ENCODE peak calls at places on chromosomes 2 and 18, in six cellular contexts. N, O, K, I, L and U are unnamed samples.
A peak's percentile ranks its signal among the peaks of the same experiment; 100 is the strongest.

GRCh38 chr18:35407871-35408481 is 30.8 kb upstream of the ZNF396 start:
- DNase-seq in N (peak; percentile 56), O (peak; percentile 82), K (no peak), I (no peak), L (peak; percentile 39), U (peak; percentile 69)

GRCh38 chr2:120963997-120964396 is 228.3 kb downstream of the GLI2 start:
- DNase-seq in N (no peak), O (no peak), K (no peak), I (no peak), L (no peak), U (peak; percentile 60)

GRCh38 chr2:70094978-70095832 is 7.9 kb downstream of the PCBP1 start:
- DNase-seq in N (no peak), O (no peak), K (no peak), I (no peak), L (no peak), U (peak; percentile 67)

GRCh38 chr2:195646424-195646823 is 10.6 kb upstream of the SLC39A10 start:
- DNase-seq in N (no peak), O (peak; percentile 52), K (peak; percentile 49), I (peak; percentile 67), L (no peak), U (no peak)

GRCh38 chr2:207819839-207820784 is 50.4 kb upstream of the FZD5 start:
- DNase-seq in N (no peak), O (no peak), K (no peak), I (no peak), L (no peak), U (no peak)

GRCh38 chr2:12059616-12060441 is 313.4 kb downstream of the LPIN1 start:
- DNase-seq in N (no peak), O (no peak), K (no peak), I (no peak), L (no peak), U (peak; percentile 57)

GRCh38 chr18:37452015-37452414 is 113.6 kb downstream of the CELF4 start:
- DNase-seq in N (no peak), O (no peak), K (no peak), I (no peak), L (no peak), U (no peak)

GRCh38 chr18:24157855-24158254 is 19.0 kb downstream of the CABYR start:
- DNase-seq in N (no peak), O (no peak), K (no peak), I (no peak), L (no peak), U (no peak)

GRCh38 chr18:26549103-26549485 is 741 bp upstream of the KCTD1 start:
- DNase-seq in N (peak; percentile 48), O (peak; percentile 73), K (no peak), I (peak; percentile 74), L (peak; percentile 33), U (peak; percentile 31)

GRCh38 chr2:147696426-147696825 is 148.4 kb upstream of the ACVR2A start:
- DNase-seq in N (no peak), O (no peak), K (no peak), I (no peak), L (no peak), U (no peak)

GRCh38 chr18:50559750-50560680 is at the start of gene MAPK4:
- DNase-seq in N (peak; percentile 48), O (no peak), K (peak; percentile 42), I (peak; percentile 64), L (peak; percentile 9), U (no peak)

GRCh38 chr2:170660406-170660805 is 54.7 kb upstream of the SP5 start:
- DNase-seq in N (no peak), O (no peak), K (no peak), I (no peak), L (no peak), U (peak; percentile 1)

GRCh38 chr2:149018971-149019370 is 19.5 kb upstream of the LYPD6B start:
- DNase-seq in N (no peak), O (no peak), K (no peak), I (no peak), L (no peak), U (no peak)

GRCh38 chr2:240459401-240460242 is 24.2 kb downstream of the GPC1 start:
- DNase-seq in N (no peak), O (no peak), K (no peak), I (no peak), L (no peak), U (no peak)

GRCh38 chr18:14971461-14972185 is 223.7 kb downstream of the ANKRD30B start:
- DNase-seq in N (no peak), O (no peak), K (no peak), I (no peak), L (no peak), U (no peak)

GRCh38 chr2:23497063-23497462 is 112.1 kb downstream of the KLHL29 start:
- DNase-seq in N (no peak), O (no peak), K (no peak), I (no peak), L (no peak), U (peak; percentile 30)

GRCh38 chr2:128448331-128449225 is 129.9 kb upstream of the HS6ST1 start:
- DNase-seq in N (no peak), O (no peak), K (peak; percentile 13), I (peak; percentile 43), L (no peak), U (no peak)

GRCh38 chr18:61829108-61829507 is 63.7 kb downstream of the RNF152 start:
- DNase-seq in N (no peak), O (no peak), K (no peak), I (no peak), L (no peak), U (no peak)

GRCh38 chr2:199757466-199757865 is 93.5 kb downstream of the FTCDNL1 start:
- DNase-seq in N (no peak), O (no peak), K (no peak), I (no peak), L (no peak), U (no peak)

GRCh38 chr2:238847841-238848565 is at the start of gene TWIST2:
- DNase-seq in N (peak; percentile 36), O (peak; percentile 76), K (peak; percentile 81), I (peak; percentile 74), L (no peak), U (peak; percentile 91)

GRCh38 chr2:238850096-238850495 is 2.2 kb downstream of the TWIST2 start:
- DNase-seq in N (no peak), O (no peak), K (no peak), I (no peak), L (no peak), U (peak; percentile 50)

GRCh38 chr2:238847432-238847801 is 468 bp upstream of the TWIST2 start:
- DNase-seq in N (no peak), O (peak; percentile 35), K (no peak), I (peak; percentile 77), L (no peak), U (no peak)

GRCh38 chr2:238848566-238848940 is 668 bp downstream of the TWIST2 start:
- DNase-seq in N (no peak), O (no peak), K (no peak), I (no peak), L (no peak), U (no peak)

GRCh38 chr2:238848941-238849853 is 1.3 kb downstream of the TWIST2 start:
- DNase-seq in N (no peak), O (peak; percentile 29), K (peak; percentile 49), I (peak; percentile 69), L (no peak), U (no peak)
- H3K23ac ChIP-seq in N (no peak overlapping the region), O (no peak overlapping the region), K (no peak overlapping the region), I (no peak overlapping the region), L (no peak overlapping the region), U (peak overlapping the region; percentile 82)

DNA sequence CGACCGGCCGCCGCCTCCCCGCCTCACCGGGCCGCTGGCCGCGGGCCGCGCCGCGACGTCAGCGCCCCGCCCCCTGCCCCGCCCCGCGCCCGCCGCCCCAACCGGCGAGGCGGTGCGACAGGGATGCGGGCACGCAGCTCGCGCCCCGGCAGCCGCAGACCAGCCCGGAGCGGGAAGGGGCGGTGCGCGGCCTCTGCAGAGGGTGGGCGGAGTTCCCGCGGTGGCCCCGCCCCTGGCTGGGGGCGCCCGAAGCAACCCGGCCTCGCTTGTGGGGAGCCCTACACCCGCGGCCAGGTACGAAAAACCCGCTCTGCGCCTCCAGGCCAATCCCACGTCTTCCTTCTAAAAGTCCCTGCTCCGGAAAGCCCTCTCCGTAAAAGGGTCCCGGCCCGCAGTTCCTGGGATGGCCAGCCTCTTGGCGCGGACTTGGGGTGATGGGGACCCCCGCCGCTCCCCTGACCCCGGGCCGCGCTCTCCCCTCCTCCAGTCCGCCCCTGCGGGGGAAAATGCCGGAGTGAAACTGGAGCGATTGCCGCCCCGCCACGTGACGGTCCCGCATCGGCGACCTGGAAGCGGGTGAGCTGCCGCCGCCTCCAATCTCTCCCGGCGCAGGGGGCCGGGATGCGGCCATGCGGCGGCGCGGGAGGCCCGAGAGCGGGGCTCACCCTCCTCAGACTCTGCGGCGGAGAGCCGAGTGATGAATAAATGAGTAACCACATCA is at the start of gene RAB11FIP5:
- DNase-seq in N (peak; percentile 80), O (peak; percentile 71), K (peak; percentile 87), I (peak; percentile 91), L (peak; percentile 88), U (peak; percentile 88)
- H3K23ac ChIP-seq in N (peak within 1 kb of the TSS; percentile 89), O (no peak within 1 kb of the TSS), K (no peak within 1 kb of the TSS), I (no peak within 1 kb of the TSS), L (no peak within 1 kb of the TSS), U (peak within 1 kb of the TSS; percentile 84)

DNA sequence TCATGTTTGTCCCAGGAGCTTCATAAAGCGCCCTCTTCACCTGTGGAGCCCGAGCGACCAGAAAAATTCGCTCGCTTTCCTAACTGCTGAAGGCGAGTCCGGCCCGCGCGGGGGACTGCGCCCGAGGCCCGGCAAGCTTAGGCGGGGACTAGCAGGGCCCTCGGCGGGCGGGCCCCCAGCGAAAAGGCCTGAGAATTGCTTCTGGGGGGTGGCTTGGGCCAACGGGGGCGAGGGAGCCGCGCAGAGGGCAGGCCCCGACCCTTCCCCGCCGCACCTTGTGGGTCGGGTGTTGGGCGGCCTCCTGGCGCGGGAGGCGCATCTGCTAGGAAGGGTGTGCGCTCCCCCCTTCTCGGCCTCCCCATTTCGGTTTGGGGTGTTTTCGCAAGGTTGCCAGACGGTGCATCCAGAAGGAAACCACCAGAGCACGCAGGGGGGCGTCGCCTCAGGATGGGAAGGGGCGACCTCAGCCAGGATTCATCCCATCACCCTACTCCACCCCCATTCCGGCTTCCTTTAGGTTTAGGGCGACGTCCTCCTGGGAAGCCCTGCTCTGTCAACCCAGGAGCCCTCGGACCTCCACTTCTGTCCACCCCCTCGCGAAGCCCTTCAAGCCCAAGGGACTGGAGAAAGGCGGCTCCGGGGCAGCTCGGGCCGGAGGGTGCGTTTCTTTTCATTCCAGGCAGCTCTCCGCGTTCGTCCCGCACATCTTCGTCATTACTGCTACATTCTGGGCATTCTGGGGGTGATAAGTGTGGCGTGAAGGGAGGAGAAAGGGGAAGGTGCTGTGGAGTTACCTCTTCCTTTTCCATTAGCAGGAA is 9.1 kb downstream of the SP9 start:
- DNase-seq in N (peak; percentile 31), O (peak; percentile 48), K (no peak), I (peak; percentile 72), L (no peak), U (no peak)
- H3K23ac ChIP-seq in N (peak overlapping the region; percentile 80), O (no peak overlapping the region), K (no peak overlapping the region), I (no peak overlapping the region), L (no peak overlapping the region), U (no peak overlapping the region)

GRCh38 chr2:106054336-106054735 is 139.8 kb downstream of the UXS1 start:
- DNase-seq in N (no peak), O (no peak), K (no peak), I (no peak), L (no peak), U (no peak)

GRCh38 chr2:106053116-106053515 is 141.0 kb downstream of the UXS1 start:
- DNase-seq in N (no peak), O (no peak), K (no peak), I (no peak), L (no peak), U (peak; percentile 31)

GRCh38 chr2:106057206-106057605 is 136.9 kb downstream of the UXS1 start:
- DNase-seq in N (no peak), O (peak; percentile 46), K (no peak), I (no peak), L (no peak), U (no peak)

GRCh38 chr2:106053581-106053980 is 140.5 kb downstream of the UXS1 start:
- DNase-seq in N (no peak), O (no peak), K (no peak), I (no peak), L (no peak), U (no peak)

GRCh38 chr2:106054880-106055655 is 139.0 kb downstream of the UXS1 start:
- DNase-seq in N (no peak), O (peak; percentile 22), K (no peak), I (no peak), L (no peak), U (no peak)
- H3K23ac ChIP-seq in N (no peak overlapping the region), O (no peak overlapping the region), K (no peak overlapping the region), I (no peak overlapping the region), L (no peak overlapping the region), U (no peak overlapping the region)